ENCODE peak calls at places on chromosomes 3 and 15, in five cellular contexts. M is aorta, T is endodermal cell, Q is A549, L is GM23248. Y is an unnamed sample. For H3K4me1, the result is how much of the 10 kb centered on the place peaks cover.

GRCh38 chr3:63861306-63861705 is 2.3 kb downstream of the THOC7 start:
- DNase-seq in M (no peak), T (peak), Q (no peak), L (no peak), Y (no peak)

GRCh38 chr3:56055616-56056350 is 412.5 kb downstream of the ERC2 start:
- DNase-seq in M (no peak), T (peak), Q (no peak), L (no peak), Y (no peak)

GRCh38 chr15:71627188-71627587 is 183.2 kb upstream of the NR2E3 start:
- DNase-seq in M (no peak), T (no peak), Q (no peak), L (peak), Y (no peak)

GRCh38 chr3:129913618-129914017 is 20.1 kb upstream of the TMCC1 start:
- DNase-seq in M (no peak), T (no peak), Q (no peak), L (no peak), Y (no peak)

GRCh38 chr15:101031203-101031602 is 112.0 kb downstream of the LRRK1 start:
- DNase-seq in M (peak), T (peak), Q (no peak), L (no peak), Y (no peak)

GRCh38 chr3:72597756-72598195 is 250.5 kb downstream of the SHQ1 start:
- DNase-seq in M (no peak), T (peak), Q (no peak), L (peak), Y (no peak)

GRCh38 chr3:65915477-65915876 is 123.2 kb downstream of the MAGI1 start:
- DNase-seq in M (no peak), T (no peak), Q (no peak), L (no peak), Y (no peak)

GRCh38 chr3:195788711-195789581 is 22.8 kb downstream of the MUC4 start:
- DNase-seq in M (peak), T (no peak), Q (no peak), L (no peak), Y (no peak)

GRCh38 chr3:120682095-120682681 is at the start of gene HGD:
- DNase-seq in M (no peak), T (no peak), Q (peak), L (peak), Y (no peak)

GRCh38 chr3:111072016-111072891 is 638 bp downstream of the NECTIN3 start:
- DNase-seq in M (peak), T (no peak), Q (peak), L (peak), Y (peak)

GRCh38 chr15:83046558-83047127 is 20.4 kb downstream of the BTBD1 start:
- DNase-seq in M (no peak), T (no peak), Q (no peak), L (peak), Y (no peak)

GRCh38 chr15:51801391-51801835 is 28.0 kb upstream of the TMOD3 start:
- DNase-seq in M (no peak), T (peak), Q (peak), L (peak), Y (peak)

GRCh38 chr3:169498336-169498735 is 165.2 kb downstream of the MECOM start:
- DNase-seq in M (no peak), T (no peak), Q (no peak), L (no peak), Y (no peak)

GRCh38 chr15:84685304-84685703 is 27.3 kb upstream of the NMB start:
- DNase-seq in M (peak), T (no peak), Q (no peak), L (peak), Y (peak)

GRCh38 chr3:141109761-141110160 is 58.6 kb downstream of the SPSB4 start:
- DNase-seq in M (no peak), T (peak), Q (no peak), L (no peak), Y (peak)

GRCh38 chr3:46986055-46986730 is 6.7 kb downstream of the NBEAL2 start:
- DNase-seq in M (no peak), T (no peak), Q (no peak), L (no peak), Y (peak)

GRCh38 chr3:53102601-53103147 is 27.6 kb downstream of the RFT1 start:
- DNase-seq in M (no peak), T (no peak), Q (no peak), L (peak), Y (no peak)

GRCh38 chr3:124621498-124621897 is 108.8 kb upstream of the UMPS start:
- DNase-seq in M (no peak), T (no peak), Q (no peak), L (no peak), Y (no peak)

GRCh38 chr3:183313331-183313730 is 60.3 kb downstream of the B3GNT5 start:
- DNase-seq in M (no peak), T (no peak), Q (no peak), L (no peak), Y (no peak)

GRCh38 chr3:45188714-45189659 is 37.1 kb downstream of the TMEM158 start:
- DNase-seq in M (no peak), T (no peak), Q (no peak), L (no peak), Y (no peak)

GRCh38 chr15:36361351-36361870 is 218.0 kb upstream of the CDIN1 start:
- DNase-seq in M (no peak), T (no peak), Q (no peak), L (peak), Y (no peak)

GRCh38 chr15:36359286-36359685 is 220.1 kb upstream of the CDIN1 start:
- DNase-seq in M (no peak), T (no peak), Q (no peak), L (no peak), Y (no peak)

GRCh38 chr15:36358094-36358961 is 221.1 kb upstream of the CDIN1 start:
- DNase-seq in M (no peak), T (no peak), Q (no peak), L (peak), Y (no peak)

GRCh38 chr15:36356511-36356910 is 222.9 kb upstream of the CDIN1 start:
- DNase-seq in M (no peak), T (no peak), Q (no peak), L (no peak), Y (no peak)

DNA sequence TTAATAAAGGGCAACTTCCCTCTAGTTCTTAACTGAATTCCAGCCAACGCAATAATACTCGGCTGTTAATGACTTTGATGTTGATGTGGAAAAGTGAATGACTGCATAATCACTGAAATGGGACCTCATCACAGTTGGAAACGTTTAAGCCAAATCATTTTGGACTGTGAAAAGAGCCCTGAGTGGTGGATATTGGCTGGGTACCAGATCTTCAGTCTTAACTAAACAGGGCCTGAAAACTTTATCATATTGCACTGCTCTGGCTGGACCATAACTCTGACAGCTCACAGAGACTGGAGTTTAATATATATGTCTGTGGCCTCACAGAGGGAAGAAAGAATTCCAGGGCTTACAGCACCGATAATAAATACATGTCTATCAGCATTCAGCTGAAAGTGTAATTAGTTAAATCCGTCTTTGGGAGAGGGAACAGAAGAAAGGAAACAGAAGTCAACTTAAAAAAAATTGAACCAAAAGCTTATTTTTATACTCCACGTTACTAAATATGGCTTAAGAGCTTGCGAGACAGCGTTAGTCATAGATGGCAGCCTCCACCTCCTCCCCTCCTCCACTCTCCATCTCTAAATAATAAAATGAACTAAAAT is 222.3 kb upstream of the CDIN1 start:
- DNase-seq in M (no peak), T (no peak), Q (no peak), L (peak), Y (no peak)
- H3K27ac ChIP-seq in M (peak), T (no peak), Q (no peak), L (peak), Y (no peak)

GRCh38 chr3:54432975-54433374 is 310.6 kb downstream of the CACNA2D3 start:
- DNase-seq in M (no peak), T (no peak), Q (no peak), L (no peak), Y (no peak)

GRCh38 chr3:54427501-54427900 is 305.1 kb downstream of the CACNA2D3 start:
- DNase-seq in M (no peak), T (no peak), Q (no peak), L (peak), Y (no peak)

GRCh38 chr3:54424283-54424682 is 301.9 kb downstream of the CACNA2D3 start:
- DNase-seq in M (no peak), T (no peak), Q (no peak), L (no peak), Y (no peak)

GRCh38 chr3:54426431-54426830 is 304.1 kb downstream of the CACNA2D3 start:
- DNase-seq in M (no peak), T (no peak), Q (no peak), L (no peak), Y (no peak)

GRCh38 chr3:54427951-54428871 is 305.9 kb downstream of the CACNA2D3 start:
- DNase-seq in M (peak), T (peak), Q (peak), L (peak), Y (peak)
- H3K4me3 ChIP-seq in M (no peak), T (no peak), Q (no peak), L (peak), Y (no peak)

GRCh38 chr15:94239474-94239873 is 8.1 kb downstream of the MCTP2 start:
- DNase-seq in M (no peak), T (no peak), Q (no peak), L (no peak), Y (no peak)

GRCh38 chr15:94236638-94237037 is 5.3 kb downstream of the MCTP2 start:
- DNase-seq in M (no peak), T (no peak), Q (no peak), L (no peak), Y (no peak)

GRCh38 chr15:94238539-94239118 is 7.3 kb downstream of the MCTP2 start:
- DNase-seq in M (no peak), T (no peak), Q (no peak), L (no peak), Y (no peak)

GRCh38 chr15:94235681-94236080 is 4.3 kb downstream of the MCTP2 start:
- DNase-seq in M (no peak), T (no peak), Q (no peak), L (no peak), Y (no peak)

DNA sequence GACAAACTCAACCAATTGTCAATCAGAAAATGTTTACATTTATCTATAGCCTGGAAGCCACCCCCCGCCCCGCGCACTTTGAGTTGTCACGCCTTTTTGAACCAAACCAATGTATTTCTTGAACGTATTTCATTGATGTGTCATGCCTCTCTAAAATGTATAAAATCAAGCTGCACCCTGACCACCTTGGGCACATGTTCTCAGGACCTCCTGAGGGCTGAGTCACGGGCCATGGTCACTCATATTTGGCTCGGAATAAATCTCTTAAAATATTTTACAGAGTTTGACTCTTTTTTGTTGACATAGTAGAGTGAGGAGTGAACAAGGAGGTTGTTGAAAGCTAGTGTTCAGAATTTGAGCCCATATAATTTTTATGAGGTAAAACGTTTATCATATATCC is 6.5 kb downstream of the MCTP2 start:
- DNase-seq in M (no peak), T (no peak), Q (no peak), L (no peak), Y (no peak)
- H3K4me1 ChIP-seq in M (under half), T (under half), Q (under half), L (under half), Y (under half)

DNA sequence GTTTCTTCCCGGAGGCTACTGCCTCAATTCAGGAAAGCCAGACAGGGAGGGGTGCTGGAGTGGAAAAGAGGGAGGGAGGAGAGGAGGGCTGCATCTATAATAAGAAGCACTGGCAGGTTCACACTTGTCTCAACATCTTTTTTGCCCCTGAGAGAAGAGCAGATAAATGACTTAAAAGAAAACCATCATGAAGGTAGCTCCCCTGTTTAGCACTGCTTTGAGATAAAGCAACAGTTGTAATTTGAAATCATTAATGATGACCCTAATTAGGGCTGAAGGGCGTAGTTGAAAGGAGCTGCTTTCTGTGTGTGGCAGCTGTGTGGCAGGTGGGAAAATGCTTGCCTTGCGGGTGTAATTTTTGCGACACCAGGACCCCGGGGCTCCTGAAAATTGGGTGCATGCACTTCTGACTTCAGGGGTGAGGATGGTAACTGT is 222.8 kb upstream of the IL12A start:
- DNase-seq in M (no peak), T (no peak), Q (no peak), L (peak), Y (no peak)
- H3K27ac ChIP-seq in M (peak), T (peak), Q (peak), L (peak), Y (peak)

GRCh38 chr3:156676467-156677119 is 2.2 kb downstream of the TIPARP start:
- DNase-seq in M (no peak), T (no peak), Q (peak), L (peak), Y (no peak)
- H3K4me3 ChIP-seq in M (no peak), T (peak), Q (peak), L (peak), Y (peak)

DNA sequence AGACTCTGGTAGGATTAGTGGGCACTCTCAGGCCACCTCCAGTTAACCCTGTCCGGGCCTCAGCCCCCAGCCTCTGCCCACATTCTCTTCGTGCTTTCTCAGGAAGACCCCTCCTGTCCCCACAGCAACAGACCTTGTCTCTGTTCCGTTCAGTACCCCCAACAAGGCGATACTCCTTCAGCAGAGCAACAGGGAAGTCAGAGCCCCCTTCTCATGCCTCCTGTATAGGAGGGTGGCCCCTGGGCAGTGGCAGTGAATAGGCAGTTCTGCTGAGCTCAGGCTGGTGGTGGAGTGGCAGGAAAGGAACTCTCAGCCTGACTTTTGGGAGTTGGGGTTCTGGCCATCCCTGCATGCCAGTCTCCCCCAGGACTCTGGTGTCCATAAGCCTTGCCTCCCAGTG is 513 bp downstream of the SEMA3B start:
- DNase-seq in M (no peak), T (no peak), Q (no peak), L (no peak), Y (no peak)
- H3K4me1 ChIP-seq in M (under half), T (under half), Q (half or more), L (under half), Y (half or more)